ENCODE peak calls at places on chromosomes 4 and X, in seven cellular contexts. E is colonic mucosa, W is adrenal gland, G is WERI-Rb-1, C is psoas muscle, K is astrocyte, Z is Karpas-422. L is an unnamed sample.

GRCh38 chrX:33171071-33171470 is 40.3 kb downstream of the DMD start:
- DNase-seq in E (no peak), W (no peak), G (no peak), C (no peak), K (no peak), Z (peak; percentile 92), L (no peak)

GRCh38 chr4:84269531-84269930 is 229.6 kb downstream of the NKX6-1 start:
- DNase-seq in E (no peak), W (no peak), G (no peak), C (no peak), K (no peak), Z (no peak), L (no peak)

GRCh38 chr4:183631577-183632198 is 27.3 kb downstream of the RWDD4 start:
- DNase-seq in E (no peak), W (no peak), G (no peak), C (no peak), K (no peak), Z (no peak), L (no peak)

GRCh38 chr4:10753326-10753725 is 68.8 kb upstream of the CLNK start:
- DNase-seq in E (no peak), W (no peak), G (peak; percentile 11), C (no peak), K (peak; percentile 66), Z (no peak), L (no peak)

GRCh38 chr4:173769568-173769967 is 239.5 kb upstream of the HAND2 start:
- DNase-seq in E (no peak), W (no peak), G (no peak), C (no peak), K (no peak), Z (no peak), L (no peak)

GRCh38 chr4:182683666-182684065 is 233.5 kb downstream of the DCTD start:
- DNase-seq in E (no peak), W (no peak), G (no peak), C (no peak), K (no peak), Z (no peak), L (no peak)

GRCh38 chrX:107935200-107935599 is 47.0 kb downstream of the TEX13B start:
- DNase-seq in E (no peak), W (peak; percentile 51), G (no peak), C (no peak), K (peak; percentile 42), Z (no peak), L (no peak)

GRCh38 chr4:161448550-161449180 is 715.1 kb downstream of the FSTL5 start:
- DNase-seq in E (no peak), W (no peak), G (no peak), C (no peak), K (no peak), Z (no peak), L (no peak)

GRCh38 chr4:172736046-172736445 is 432.6 kb upstream of the GALNT7 start:
- DNase-seq in E (no peak), W (no peak), G (no peak), C (no peak), K (no peak), Z (no peak), L (no peak)
- H3K9me3 ChIP-seq in E (no peaks in the 10 kb centered on the region), W (no peaks in the 10 kb centered on the region), G (peaks cover 24% of the 10 kb centered on the region), C (peaks cover 7% of the 10 kb centered on the region), K (peaks cover 7% of the 10 kb centered on the region), Z (no peaks in the 10 kb centered on the region), L (no peaks in the 10 kb centered on the region)

DNA sequence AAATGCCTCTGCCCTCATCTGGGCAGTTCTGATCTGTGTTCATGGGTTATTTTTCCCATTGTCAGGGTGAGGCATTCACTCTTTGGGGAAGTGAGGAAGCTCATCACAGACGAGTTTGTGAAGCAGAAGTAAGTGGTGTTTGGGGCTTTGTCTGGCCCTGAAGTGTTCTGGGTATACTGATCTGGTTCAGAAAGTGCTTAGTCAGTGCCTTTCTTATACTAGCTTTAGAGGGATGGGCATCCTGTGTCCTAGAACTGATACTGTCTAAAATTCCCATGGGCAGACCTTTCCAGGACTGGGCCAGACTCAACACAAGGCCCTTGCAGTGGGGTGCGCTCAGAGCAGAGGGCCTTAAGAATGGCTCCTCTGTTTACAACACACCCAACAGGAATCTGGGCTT is 6.4 kb downstream of the TRO start:
- DNase-seq in E (no peak), W (no peak), G (no peak), C (no peak), K (no peak), Z (no peak), L (no peak)
- H3K9me3 ChIP-seq in E (no peaks in the 10 kb centered on the region), W (no peaks in the 10 kb centered on the region), G (no peaks in the 10 kb centered on the region), C (no peaks in the 10 kb centered on the region), K (no peaks in the 10 kb centered on the region), Z (no peaks in the 10 kb centered on the region), L (no peaks in the 10 kb centered on the region)

DNA sequence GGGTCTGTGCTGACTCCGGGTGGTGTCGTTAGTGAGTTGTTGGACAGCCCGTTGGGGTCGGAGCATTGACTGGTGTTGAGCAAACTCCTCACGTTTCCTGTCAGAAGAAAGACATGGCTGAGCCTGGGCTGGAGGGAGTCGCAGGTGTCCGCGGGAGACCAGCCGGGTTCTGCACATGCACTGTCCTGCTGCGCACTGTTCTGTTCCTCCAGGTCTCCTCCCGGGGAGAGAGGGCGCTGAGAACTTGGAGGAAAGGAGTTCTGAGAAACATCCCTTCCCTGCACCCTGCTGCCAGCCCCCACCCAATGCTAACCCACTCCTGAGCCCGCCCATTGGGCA is 1.1 kb downstream of the ZNF141 start:
- DNase-seq in E (no peak), W (peak; percentile 57), G (peak; percentile 14), C (no peak), K (no peak), Z (no peak), L (no peak)
- H3K9me3 ChIP-seq in E (peaks cover 7% of the 10 kb centered on the region), W (no peaks in the 10 kb centered on the region), G (peaks cover 13% of the 10 kb centered on the region), C (peaks cover 3% of the 10 kb centered on the region), K (no peaks in the 10 kb centered on the region), Z (peaks cover 38% of the 10 kb centered on the region), L (peaks cover 12% of the 10 kb centered on the region)

GRCh38 chr4:64594723-64595122 is 185.5 kb upstream of the TECRL start:
- DNase-seq in E (no peak), W (no peak), G (no peak), C (no peak), K (no peak), Z (no peak), L (no peak)

DNA sequence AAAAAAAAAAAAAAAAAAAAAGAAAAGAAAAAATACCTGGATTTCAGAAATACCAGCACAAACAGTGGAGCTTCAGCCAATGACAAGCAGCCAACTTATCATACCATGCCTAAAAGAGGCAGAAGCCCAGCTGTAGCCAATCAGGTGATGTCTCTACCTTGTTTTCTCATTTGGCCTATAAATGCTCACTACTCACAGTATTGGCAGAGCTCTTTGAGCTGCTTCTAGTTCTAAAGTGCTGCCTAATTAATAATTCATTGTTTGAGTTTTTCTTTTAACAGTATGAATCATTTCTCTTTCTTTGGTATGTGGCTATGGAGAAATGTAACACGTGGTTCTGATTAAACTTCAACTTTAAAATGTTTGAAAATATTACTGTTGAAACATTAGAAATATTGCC is 188.8 kb upstream of the TECRL start:
- DNase-seq in E (no peak), W (no peak), G (no peak), C (no peak), K (no peak), Z (no peak), L (no peak)
- H3K9me3 ChIP-seq in E (no peaks in the 10 kb centered on the region), W (no peaks in the 10 kb centered on the region), G (no peaks in the 10 kb centered on the region), C (no peaks in the 10 kb centered on the region), K (no peaks in the 10 kb centered on the region), Z (peaks cover 14% of the 10 kb centered on the region), L (no peaks in the 10 kb centered on the region)

DNA sequence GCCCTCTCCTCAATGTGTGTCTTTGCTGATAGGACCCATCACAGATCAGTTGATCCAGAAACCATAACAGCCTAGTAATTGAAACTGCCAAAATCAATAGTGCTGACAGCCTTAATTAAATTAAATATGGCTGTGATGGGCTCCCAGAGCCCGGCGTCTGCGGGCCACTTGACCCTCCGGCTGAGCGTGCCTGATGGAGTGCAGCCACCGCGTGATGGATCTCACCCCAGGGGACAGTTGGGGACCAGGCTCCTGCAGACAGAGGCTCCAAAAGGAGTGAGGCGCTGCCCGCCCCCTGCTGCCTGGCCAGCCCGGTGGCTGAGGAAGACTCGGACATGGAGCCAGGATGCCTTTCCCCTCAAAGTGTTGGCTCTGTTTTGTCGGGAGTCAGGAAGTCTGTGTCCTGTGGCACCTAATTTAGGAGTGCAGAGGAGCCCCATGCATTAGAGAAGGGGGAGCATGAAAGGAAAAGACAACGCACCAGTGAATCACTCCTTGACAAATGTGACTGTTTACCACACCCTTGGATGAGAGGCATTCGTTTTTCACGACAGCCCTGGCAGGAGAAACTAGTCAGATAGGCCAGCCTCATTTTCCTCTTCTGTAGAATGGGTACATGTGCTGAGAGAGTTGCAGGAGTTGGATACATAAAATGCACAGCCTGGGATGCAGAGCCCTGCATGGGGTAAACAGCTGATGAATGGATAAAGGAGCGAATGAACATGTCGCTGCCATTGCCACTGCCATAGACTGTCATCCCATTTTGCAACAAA is 40.8 kb upstream of the MSX1 start:
- DNase-seq in E (no peak), W (no peak), G (no peak), C (no peak), K (no peak), Z (no peak), L (no peak)
- H3K9me3 ChIP-seq in E (no peaks in the 10 kb centered on the region), W (no peaks in the 10 kb centered on the region), G (no peaks in the 10 kb centered on the region), C (no peaks in the 10 kb centered on the region), K (no peaks in the 10 kb centered on the region), Z (no peaks in the 10 kb centered on the region), L (no peaks in the 10 kb centered on the region)

DNA sequence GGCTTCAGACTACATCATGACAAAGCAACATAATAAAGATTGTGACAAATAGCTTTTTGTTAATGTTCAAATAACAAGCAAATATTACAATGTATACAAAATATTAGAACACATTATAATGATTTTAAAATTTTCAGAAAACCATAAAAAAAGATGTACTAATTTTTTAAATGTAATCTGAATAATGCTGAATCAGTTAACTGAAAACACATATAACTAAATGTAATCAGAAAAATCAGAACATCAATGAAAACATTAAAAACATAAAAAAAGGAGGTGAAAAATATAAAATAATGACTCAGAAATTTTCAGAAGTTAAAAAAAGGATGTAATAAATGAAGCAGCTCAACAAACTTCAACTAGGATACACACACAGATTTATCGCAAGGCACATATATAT is 53.5 kb downstream of the ZNF721 start:
- DNase-seq in E (no peak), W (no peak), G (no peak), C (no peak), K (no peak), Z (no peak), L (no peak)
- H3K9me3 ChIP-seq in E (peaks cover 59% of the 10 kb centered on the region), W (peaks cover 39% of the 10 kb centered on the region), G (peaks cover 77% of the 10 kb centered on the region), C (peaks cover 100% of the 10 kb centered on the region), K (peaks cover 49% of the 10 kb centered on the region), Z (peaks cover 85% of the 10 kb centered on the region), L (peaks cover 55% of the 10 kb centered on the region)

DNA sequence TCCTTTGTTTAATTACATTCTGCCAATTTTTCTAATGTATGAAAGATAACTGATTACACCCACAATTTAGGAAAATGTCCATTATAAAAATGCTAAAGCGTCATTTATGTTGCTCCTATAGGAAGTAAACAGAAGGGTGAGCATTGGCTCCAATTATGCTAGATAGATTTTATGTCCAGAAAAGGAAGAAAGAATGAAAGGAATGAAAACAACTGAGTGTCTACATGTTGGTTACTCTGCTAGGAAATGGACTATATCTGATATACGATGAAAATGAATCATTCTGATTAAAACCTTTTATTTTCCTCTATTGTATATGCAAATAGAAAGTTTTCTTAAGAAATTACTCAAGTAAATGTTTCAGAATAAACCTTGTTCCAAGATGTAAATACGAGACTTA is 1.6 kb downstream of the ENAM start:
- DNase-seq in E (no peak), W (no peak), G (no peak), C (no peak), K (no peak), Z (no peak), L (no peak)
- H3K9me3 ChIP-seq in E (no peaks in the 10 kb centered on the region), W (no peaks in the 10 kb centered on the region), G (no peaks in the 10 kb centered on the region), C (no peaks in the 10 kb centered on the region), K (no peaks in the 10 kb centered on the region), Z (no peaks in the 10 kb centered on the region), L (no peaks in the 10 kb centered on the region)